ENCODE peak calls at places on chromosome 3, in six cellular contexts. G is midbrain, A is cardiac muscle cell, Z is amniotic stem cell, V is SIG-M5, X is NCI-H524. U is an unnamed sample.

GRCh38 chr3:32886296-32886695 is 65.1 kb upstream of the CCR4 start:
- DNase-seq in G (no peak), A (no peak), Z (no peak), V (no peak), X (no peak), U (no peak)

GRCh38 chr3:186143280-186143679 is 34.4 kb upstream of the ETV5 start:
- DNase-seq in G (no peak), A (no peak), Z (no peak), V (no peak), X (peak), U (no peak)

GRCh38 chr3:158532099-158532734 is 38.8 kb upstream of the MLF1 start:
- DNase-seq in G (peak), A (peak), Z (peak), V (no peak), X (peak), U (peak)

GRCh38 chr3:6791161-6791560 is 69.8 kb upstream of the GRM7 start:
- DNase-seq in G (no peak), A (peak), Z (no peak), V (no peak), X (peak), U (peak)

GRCh38 chr3:14549256-14549931 is 9.3 kb upstream of the GRIP2 start:
- DNase-seq in G (no peak), A (no peak), Z (no peak), V (no peak), X (peak), U (no peak)

GRCh38 chr3:29447946-29448632 is 167.2 kb downstream of the RBMS3 start:
- DNase-seq in G (no peak), A (no peak), Z (no peak), V (no peak), X (no peak), U (no peak)

GRCh38 chr3:187629711-187630110 is 40.5 kb downstream of the SST start:
- DNase-seq in G (no peak), A (peak), Z (no peak), V (no peak), X (no peak), U (peak)

GRCh38 chr3:169907944-169908343 is 3.4 kb upstream of the SAMD7 start:
- DNase-seq in G (no peak), A (no peak), Z (no peak), V (no peak), X (no peak), U (no peak)

GRCh38 chr3:184656430-184656990 is 55.4 kb downstream of the MAGEF1 start:
- DNase-seq in G (no peak), A (no peak), Z (no peak), V (no peak), X (no peak), U (no peak)

GRCh38 chr3:42020681-42021307 is 58.9 kb upstream of the ULK4 start:
- DNase-seq in G (no peak), A (peak), Z (no peak), V (no peak), X (no peak), U (peak)

GRCh38 chr3:196998966-196999760 is 30.5 kb downstream of the MELTF start:
- DNase-seq in G (no peak), A (no peak), Z (no peak), V (no peak), X (no peak), U (no peak)

GRCh38 chr3:37934631-37935289 is 55.8 kb upstream of the VILL start:
- DNase-seq in G (no peak), A (peak), Z (no peak), V (no peak), X (no peak), U (no peak)

GRCh38 chr3:146184616-146185015 is 23.6 kb upstream of the PLOD2 start:
- DNase-seq in G (no peak), A (peak), Z (no peak), V (no peak), X (peak), U (peak)

GRCh38 chr3:56864090-56864489 is 62.3 kb upstream of the ARHGEF3 start:
- DNase-seq in G (no peak), A (no peak), Z (no peak), V (no peak), X (no peak), U (no peak)

GRCh38 chr3:23992051-23992628 is 47.1 kb downstream of the NR1D2 start:
- DNase-seq in G (peak), A (peak), Z (no peak), V (no peak), X (peak), U (peak)

GRCh38 chr3:29279276-29279675 is 1.6 kb upstream of the RBMS3 start:
- DNase-seq in G (no peak), A (no peak), Z (no peak), V (no peak), X (no peak), U (no peak)

GRCh38 chr3:194572944-194573491 is 60.2 kb downstream of the TMEM44 start:
- DNase-seq in G (no peak), A (peak), Z (no peak), V (no peak), X (no peak), U (no peak)